ENCODE peak calls at places on chromosomes 5 and 9, in ten cellular contexts. One of them, this sample, is unnamed.

GRCh38 chr9:13076616-13077015 is 202.9 kb downstream of the MPDZ start:
- DNase-seq in A549: no peak
- DNase-seq in naive B cell: no peak
- DNase-seq in kidney tubule cell: no peak
- DNase-seq in AG10803: no peak
- DNase-seq in activated T-helper 1 cell treated with Interleukin-2 at 50 U/mL for 16 hours: no peak
- DNase-seq in activated gamma-delta T cell: no peak
- DNase-seq in HT-29: no peak
- DNase-seq in small intestine: no peak
- DNase-seq in MCF 10A: no peak
- DNase-seq in this sample: no peak

GRCh38 chr9:122835313-122835731 is 6.9 kb upstream of the PDCL start:
- DNase-seq in A549: no peak
- DNase-seq in naive B cell: no peak
- DNase-seq in kidney tubule cell: no peak
- DNase-seq in AG10803: no peak
- DNase-seq in activated T-helper 1 cell treated with Interleukin-2 at 50 U/mL for 16 hours: no peak
- DNase-seq in activated gamma-delta T cell: no peak
- DNase-seq in HT-29: no peak
- DNase-seq in small intestine: no peak
- DNase-seq in MCF 10A: no peak
- DNase-seq in this sample: no peak

GRCh38 chr9:92964981-92965758 is 17.8 kb downstream of the FGD3 start:
- DNase-seq in A549: no peak
- DNase-seq in naive B cell: peak; percentile 30
- DNase-seq in kidney tubule cell: no peak
- DNase-seq in AG10803: no peak
- DNase-seq in activated T-helper 1 cell treated with Interleukin-2 at 50 U/mL for 16 hours: peak; percentile 32
- DNase-seq in activated gamma-delta T cell: no peak
- DNase-seq in HT-29: no peak
- DNase-seq in small intestine: peak; percentile 18
- DNase-seq in MCF 10A: no peak
- DNase-seq in this sample: peak; percentile 39

GRCh38 chr5:56072863-56073777 is 78.4 kb upstream of the IL6ST start:
- DNase-seq in A549: no peak
- DNase-seq in naive B cell: no peak
- DNase-seq in kidney tubule cell: no peak
- DNase-seq in AG10803: no peak
- DNase-seq in activated T-helper 1 cell treated with Interleukin-2 at 50 U/mL for 16 hours: no peak
- DNase-seq in activated gamma-delta T cell: no peak
- DNase-seq in HT-29: no peak
- DNase-seq in small intestine: no peak
- DNase-seq in MCF 10A: no peak
- DNase-seq in this sample: no peak

GRCh38 chr5:17277907-17278306 is 60.5 kb downstream of the BASP1 start:
- DNase-seq in A549: no peak
- DNase-seq in naive B cell: peak; percentile 47
- DNase-seq in kidney tubule cell: no peak
- DNase-seq in AG10803: no peak
- DNase-seq in activated T-helper 1 cell treated with Interleukin-2 at 50 U/mL for 16 hours: no peak
- DNase-seq in activated gamma-delta T cell: no peak
- DNase-seq in HT-29: no peak
- DNase-seq in small intestine: no peak
- DNase-seq in MCF 10A: no peak
- DNase-seq in this sample: no peak

GRCh38 chr5:87944553-87945320 is 323.9 kb downstream of the TMEM161B start:
- DNase-seq in A549: no peak
- DNase-seq in naive B cell: no peak
- DNase-seq in kidney tubule cell: peak; percentile 1
- DNase-seq in AG10803: no peak
- DNase-seq in activated T-helper 1 cell treated with Interleukin-2 at 50 U/mL for 16 hours: no peak
- DNase-seq in activated gamma-delta T cell: no peak
- DNase-seq in HT-29: no peak
- DNase-seq in small intestine: no peak
- DNase-seq in MCF 10A: no peak
- DNase-seq in this sample: no peak

GRCh38 chr5:573206-573605 is 38.9 kb upstream of the CEP72 start:
- DNase-seq in A549: no peak
- DNase-seq in naive B cell: no peak
- DNase-seq in kidney tubule cell: no peak
- DNase-seq in AG10803: no peak
- DNase-seq in activated T-helper 1 cell treated with Interleukin-2 at 50 U/mL for 16 hours: no peak
- DNase-seq in activated gamma-delta T cell: no peak
- DNase-seq in HT-29: no peak
- DNase-seq in small intestine: no peak
- DNase-seq in MCF 10A: no peak
- DNase-seq in this sample: no peak

GRCh38 chr9:281753-282645 is 67.3 kb downstream of the DOCK8 start:
- DNase-seq in A549: no peak
- DNase-seq in naive B cell: no peak
- DNase-seq in kidney tubule cell: no peak
- DNase-seq in AG10803: no peak
- DNase-seq in activated T-helper 1 cell treated with Interleukin-2 at 50 U/mL for 16 hours: no peak
- DNase-seq in activated gamma-delta T cell: no peak
- DNase-seq in HT-29: no peak
- DNase-seq in small intestine: peak; percentile 67
- DNase-seq in MCF 10A: no peak
- DNase-seq in this sample: no peak

GRCh38 chr5:153573326-153574033 is 83.0 kb downstream of the GRIA1 start:
- DNase-seq in A549: no peak
- DNase-seq in naive B cell: no peak
- DNase-seq in kidney tubule cell: peak; percentile 68
- DNase-seq in AG10803: no peak
- DNase-seq in activated T-helper 1 cell treated with Interleukin-2 at 50 U/mL for 16 hours: no peak
- DNase-seq in activated gamma-delta T cell: no peak
- DNase-seq in HT-29: no peak
- DNase-seq in small intestine: no peak
- DNase-seq in MCF 10A: peak; percentile 59
- DNase-seq in this sample: no peak

GRCh38 chr9:122827759-122828090 is 663 bp downstream of the PDCL start:
- DNase-seq in A549: peak; percentile 11
- DNase-seq in naive B cell: no peak
- DNase-seq in kidney tubule cell: peak; percentile 29
- DNase-seq in AG10803: peak; percentile 48
- DNase-seq in activated T-helper 1 cell treated with Interleukin-2 at 50 U/mL for 16 hours: no peak
- DNase-seq in activated gamma-delta T cell: no peak
- DNase-seq in HT-29: peak; percentile 16
- DNase-seq in small intestine: no peak
- DNase-seq in MCF 10A: no peak
- DNase-seq in this sample: no peak

GRCh38 chr5:72166070-72166979 is 59.0 kb downstream of the MAP1B start:
- DNase-seq in A549: no peak
- DNase-seq in naive B cell: no peak
- DNase-seq in kidney tubule cell: peak; percentile 63
- DNase-seq in AG10803: peak; percentile 67
- DNase-seq in activated T-helper 1 cell treated with Interleukin-2 at 50 U/mL for 16 hours: no peak
- DNase-seq in activated gamma-delta T cell: no peak
- DNase-seq in HT-29: no peak
- DNase-seq in small intestine: peak; percentile 78
- DNase-seq in MCF 10A: peak; percentile 64
- DNase-seq in this sample: peak; percentile 7

GRCh38 chr5:91706785-91707520 is 323.8 kb upstream of the ARRDC3 start:
- DNase-seq in A549: no peak
- DNase-seq in naive B cell: no peak
- DNase-seq in kidney tubule cell: no peak
- DNase-seq in AG10803: no peak
- DNase-seq in activated T-helper 1 cell treated with Interleukin-2 at 50 U/mL for 16 hours: no peak
- DNase-seq in activated gamma-delta T cell: no peak
- DNase-seq in HT-29: no peak
- DNase-seq in small intestine: no peak
- DNase-seq in MCF 10A: no peak
- DNase-seq in this sample: no peak

GRCh38 chr5:135220394-135221186 is 178.4 kb downstream of the MACROH2A1 start:
- DNase-seq in A549: no peak
- DNase-seq in naive B cell: no peak
- DNase-seq in kidney tubule cell: no peak
- DNase-seq in AG10803: no peak
- DNase-seq in activated T-helper 1 cell treated with Interleukin-2 at 50 U/mL for 16 hours: no peak
- DNase-seq in activated gamma-delta T cell: no peak
- DNase-seq in HT-29: no peak
- DNase-seq in small intestine: no peak
- DNase-seq in MCF 10A: no peak
- DNase-seq in this sample: no peak

GRCh38 chr9:13088734-13089427 is 190.6 kb downstream of the MPDZ start:
- DNase-seq in A549: peak; percentile 70
- DNase-seq in naive B cell: no peak
- DNase-seq in kidney tubule cell: peak; percentile 59
- DNase-seq in AG10803: peak; percentile 54
- DNase-seq in activated T-helper 1 cell treated with Interleukin-2 at 50 U/mL for 16 hours: no peak
- DNase-seq in activated gamma-delta T cell: no peak
- DNase-seq in HT-29: peak; percentile 75
- DNase-seq in small intestine: peak; percentile 36
- DNase-seq in MCF 10A: peak; percentile 68
- DNase-seq in this sample: no peak

GRCh38 chr5:72138943-72139467 is 31.7 kb downstream of the MAP1B start:
- DNase-seq in A549: no peak
- DNase-seq in naive B cell: no peak
- DNase-seq in kidney tubule cell: peak; percentile 85
- DNase-seq in AG10803: peak; percentile 94
- DNase-seq in activated T-helper 1 cell treated with Interleukin-2 at 50 U/mL for 16 hours: no peak
- DNase-seq in activated gamma-delta T cell: no peak
- DNase-seq in HT-29: no peak
- DNase-seq in small intestine: no peak
- DNase-seq in MCF 10A: peak; percentile 51
- DNase-seq in this sample: no peak

GRCh38 chr5:150523472-150524350 is 15.8 kb downstream of the NDST1 start:
- DNase-seq in A549: peak; percentile 75
- DNase-seq in naive B cell: peak; percentile 39
- DNase-seq in kidney tubule cell: peak; percentile 63
- DNase-seq in AG10803: peak; percentile 81
- DNase-seq in activated T-helper 1 cell treated with Interleukin-2 at 50 U/mL for 16 hours: no peak
- DNase-seq in activated gamma-delta T cell: no peak
- DNase-seq in HT-29: peak; percentile 65
- DNase-seq in small intestine: peak; percentile 66
- DNase-seq in MCF 10A: peak; percentile 81
- DNase-seq in this sample: no peak

GRCh38 chr5:18043344-18043743 is 409.1 kb downstream of the TAF11L14 start:
- DNase-seq in A549: no peak
- DNase-seq in naive B cell: no peak
- DNase-seq in kidney tubule cell: no peak
- DNase-seq in AG10803: no peak
- DNase-seq in activated T-helper 1 cell treated with Interleukin-2 at 50 U/mL for 16 hours: no peak
- DNase-seq in activated gamma-delta T cell: no peak
- DNase-seq in HT-29: peak; percentile 34
- DNase-seq in small intestine: no peak
- DNase-seq in MCF 10A: peak; percentile 23
- DNase-seq in this sample: no peak

GRCh38 chr5:158273035-158273434 is 414.1 kb upstream of the CLINT1 start:
- DNase-seq in A549: no peak
- DNase-seq in naive B cell: no peak
- DNase-seq in kidney tubule cell: no peak
- DNase-seq in AG10803: no peak
- DNase-seq in activated T-helper 1 cell treated with Interleukin-2 at 50 U/mL for 16 hours: no peak
- DNase-seq in activated gamma-delta T cell: no peak
- DNase-seq in HT-29: no peak
- DNase-seq in small intestine: no peak
- DNase-seq in MCF 10A: no peak
- DNase-seq in this sample: no peak

GRCh38 chr5:83377131-83377865 is 94.2 kb upstream of the VCAN start:
- DNase-seq in A549: no peak
- DNase-seq in naive B cell: no peak
- DNase-seq in kidney tubule cell: no peak
- DNase-seq in AG10803: peak; percentile 82
- DNase-seq in activated T-helper 1 cell treated with Interleukin-2 at 50 U/mL for 16 hours: no peak
- DNase-seq in activated gamma-delta T cell: no peak
- DNase-seq in HT-29: no peak
- DNase-seq in small intestine: no peak
- DNase-seq in MCF 10A: peak; percentile 47
- DNase-seq in this sample: no peak

GRCh38 chr9:35000535-35001284 is 11.2 kb downstream of the DNAJB5 start:
- DNase-seq in A549: no peak
- DNase-seq in naive B cell: no peak
- DNase-seq in kidney tubule cell: peak; percentile 90
- DNase-seq in AG10803: peak; percentile 81
- DNase-seq in activated T-helper 1 cell treated with Interleukin-2 at 50 U/mL for 16 hours: no peak
- DNase-seq in activated gamma-delta T cell: no peak
- DNase-seq in HT-29: no peak
- DNase-seq in small intestine: no peak
- DNase-seq in MCF 10A: peak; percentile 63
- DNase-seq in this sample: no peak

GRCh38 chr5:8827701-8828100 is 718.2 kb downstream of the SEMA5A start:
- DNase-seq in A549: no peak
- DNase-seq in naive B cell: no peak
- DNase-seq in kidney tubule cell: peak; percentile 26
- DNase-seq in AG10803: peak; percentile 11
- DNase-seq in activated T-helper 1 cell treated with Interleukin-2 at 50 U/mL for 16 hours: no peak
- DNase-seq in activated gamma-delta T cell: no peak
- DNase-seq in HT-29: no peak
- DNase-seq in small intestine: no peak
- DNase-seq in MCF 10A: no peak
- DNase-seq in this sample: no peak

GRCh38 chr5:36029914-36030313 is 36.8 kb downstream of the UGT3A2 start:
- DNase-seq in A549: no peak
- DNase-seq in naive B cell: no peak
- DNase-seq in kidney tubule cell: no peak
- DNase-seq in AG10803: peak; percentile 2
- DNase-seq in activated T-helper 1 cell treated with Interleukin-2 at 50 U/mL for 16 hours: no peak
- DNase-seq in activated gamma-delta T cell: no peak
- DNase-seq in HT-29: no peak
- DNase-seq in small intestine: no peak
- DNase-seq in MCF 10A: no peak
- DNase-seq in this sample: no peak

GRCh38 chr5:12920527-12920926 is 1016.3 kb upstream of the CTNND2 start:
- DNase-seq in A549: no peak
- DNase-seq in naive B cell: no peak
- DNase-seq in kidney tubule cell: no peak
- DNase-seq in AG10803: no peak
- DNase-seq in activated T-helper 1 cell treated with Interleukin-2 at 50 U/mL for 16 hours: no peak
- DNase-seq in activated gamma-delta T cell: no peak
- DNase-seq in HT-29: no peak
- DNase-seq in small intestine: no peak
- DNase-seq in MCF 10A: peak; percentile 6
- DNase-seq in this sample: no peak

GRCh38 chr5:59525957-59526356 is 367.6 kb downstream of the PDE4D start:
- DNase-seq in A549: no peak
- DNase-seq in naive B cell: no peak
- DNase-seq in kidney tubule cell: peak; percentile 67
- DNase-seq in AG10803: peak; percentile 55
- DNase-seq in activated T-helper 1 cell treated with Interleukin-2 at 50 U/mL for 16 hours: no peak
- DNase-seq in activated gamma-delta T cell: no peak
- DNase-seq in HT-29: no peak
- DNase-seq in small intestine: no peak
- DNase-seq in MCF 10A: no peak
- DNase-seq in this sample: no peak

GRCh38 chr9:111413996-111414395 is 70.2 kb downstream of the ECPAS start:
- DNase-seq in A549: no peak
- DNase-seq in naive B cell: no peak
- DNase-seq in kidney tubule cell: no peak
- DNase-seq in AG10803: no peak
- DNase-seq in activated T-helper 1 cell treated with Interleukin-2 at 50 U/mL for 16 hours: no peak
- DNase-seq in activated gamma-delta T cell: no peak
- DNase-seq in HT-29: no peak
- DNase-seq in small intestine: no peak
- DNase-seq in MCF 10A: no peak
- DNase-seq in this sample: no peak

GRCh38 chr9:3012245-3012644 is 168.3 kb upstream of the PUM3 start:
- DNase-seq in A549: no peak
- DNase-seq in naive B cell: no peak
- DNase-seq in kidney tubule cell: no peak
- DNase-seq in AG10803: no peak
- DNase-seq in activated T-helper 1 cell treated with Interleukin-2 at 50 U/mL for 16 hours: no peak
- DNase-seq in activated gamma-delta T cell: no peak
- DNase-seq in HT-29: no peak
- DNase-seq in small intestine: no peak
- DNase-seq in MCF 10A: no peak
- DNase-seq in this sample: no peak

GRCh38 chr9:93603906-93604326 is 27.5 kb downstream of the PHF2 start:
- DNase-seq in A549: no peak
- DNase-seq in naive B cell: no peak
- DNase-seq in kidney tubule cell: no peak
- DNase-seq in AG10803: no peak
- DNase-seq in activated T-helper 1 cell treated with Interleukin-2 at 50 U/mL for 16 hours: no peak
- DNase-seq in activated gamma-delta T cell: no peak
- DNase-seq in HT-29: no peak
- DNase-seq in small intestine: no peak
- DNase-seq in MCF 10A: no peak
- DNase-seq in this sample: no peak

GRCh38 chr5:108801301-108801700 is 53.6 kb downstream of the FER start:
- DNase-seq in A549: no peak
- DNase-seq in naive B cell: no peak
- DNase-seq in kidney tubule cell: no peak
- DNase-seq in AG10803: no peak
- DNase-seq in activated T-helper 1 cell treated with Interleukin-2 at 50 U/mL for 16 hours: no peak
- DNase-seq in activated gamma-delta T cell: no peak
- DNase-seq in HT-29: no peak
- DNase-seq in small intestine: no peak
- DNase-seq in MCF 10A: no peak
- DNase-seq in this sample: no peak